ENCODE peak calls at places on chromosomes 12 and 14, in seven cellular contexts. E, O, K, J, T, G and W are unnamed samples.

GRCh38 chr12:78568326-78569020 is 296.1 kb upstream of the SYT1 start:
- DNase-seq in K (no peak), O (no peak), E (no peak), J (no peak), G (peak), T (no peak), W (peak)

GRCh38 chr14:77786148-77786547 is 13.8 kb upstream of the ADCK1 start:
- DNase-seq in E (no peak), G (no peak), J (no peak), K (no peak), O (no peak), T (no peak), W (no peak)

GRCh38 chr12:49094104-49094948 is at the start of gene DHH:
- DNase-seq in J (no peak), O (peak), G (peak), T (no peak), E (peak), K (no peak), W (no peak)

GRCh38 chr12:131818821-131819585 is 9.2 kb upstream of the MMP17 start:
- DNase-seq in J (no peak), G (no peak), T (no peak), K (no peak), E (no peak), O (no peak), W (no peak)

GRCh38 chr12:622420-622819 is 40.8 kb downstream of the NINJ2 start:
- DNase-seq in G (no peak), K (peak), O (no peak), E (no peak), J (no peak), T (peak), W (no peak)

GRCh38 chr12:108112815-108113556 is 16.1 kb upstream of the WSCD2 start:
- DNase-seq in T (no peak), J (no peak), G (no peak), O (no peak), K (no peak), E (no peak), W (no peak)

GRCh38 chr12:57341275-57341990 is 89.4 kb downstream of the R3HDM2 start:
- DNase-seq in T (no peak), O (no peak), G (no peak), J (no peak), E (no peak), K (peak), W (no peak)

GRCh38 chr12:43288666-43289065 is 263.3 kb downstream of the ADAMTS20 start:
- DNase-seq in J (no peak), G (no peak), O (no peak), K (no peak), E (no peak), T (no peak), W (no peak)

GRCh38 chr12:53380104-53380796 is at the start of gene SP1:
- DNase-seq in O (peak), J (peak), G (peak), K (peak), T (peak), E (peak), W (peak)

GRCh38 chr14:43677581-43677980 is 829.5 kb downstream of the FSCB start:
- DNase-seq in J (no peak), G (no peak), K (no peak), O (no peak), T (no peak), E (no peak), W (no peak)

GRCh38 chr12:127926004-127926403 is 341.0 kb upstream of the TMEM132C start:
- DNase-seq in T (no peak), G (peak), K (peak), O (peak), E (no peak), J (no peak), W (peak)

GRCh38 chr12:88113871-88114270 is 28.0 kb downstream of the CEP290 start:
- DNase-seq in O (no peak), J (no peak), K (peak), T (no peak), G (peak), E (no peak), W (no peak)

GRCh38 chr12:107552263-107552662 is 133.3 kb upstream of the PWP1 start:
- DNase-seq in K (no peak), G (no peak), E (no peak), T (no peak), O (no peak), J (no peak), W (no peak)